ENCODE peak calls at places on chromosomes 12 and 14, in ten cellular contexts. One of them, this sample, is unnamed.

GRCh38 chr12:1606021-1606622 is 11.7 kb upstream of the FBXL14 start:
- DNase-seq in stomach: peak; percentile 96
- DNase-seq in mammary epithelial cell: peak; percentile 92
- DNase-seq in NT2/D1: peak; percentile 95
- DNase-seq in mucosa of descending colon: peak; percentile 93
- DNase-seq in heart right ventricle: peak; percentile 92
- DNase-seq in hepatocyte: peak; percentile 93
- DNase-seq in colonic mucosa: peak; percentile 96
- DNase-seq in left ventricle myocardium inferior: peak; percentile 94
- DNase-seq in H7: peak; percentile 66
- DNase-seq in this sample: peak; percentile 79

GRCh38 chr12:39587247-39587646 is 32.4 kb downstream of the ABCD2 start:
- DNase-seq in hepatocyte: no peak
- DNase-seq in NT2/D1: no peak
- DNase-seq in stomach: no peak
- DNase-seq in H7: no peak
- DNase-seq in mucosa of descending colon: peak; percentile 12
- DNase-seq in mammary epithelial cell: peak; percentile 20
- DNase-seq in colonic mucosa: no peak
- DNase-seq in heart right ventricle: no peak
- DNase-seq in left ventricle myocardium inferior: no peak
- DNase-seq in this sample: peak; percentile 16

GRCh38 chr12:96400631-96401060 is 407 bp upstream of the CDK17 start:
- DNase-seq in heart right ventricle: no peak
- DNase-seq in colonic mucosa: no peak
- DNase-seq in NT2/D1: no peak
- DNase-seq in hepatocyte: no peak
- DNase-seq in left ventricle myocardium inferior: no peak
- DNase-seq in stomach: no peak
- DNase-seq in mucosa of descending colon: no peak
- DNase-seq in mammary epithelial cell: peak; percentile 45
- DNase-seq in H7: no peak
- DNase-seq in this sample: peak; percentile 43

GRCh38 chr14:64702493-64703392 is 1.5 kb upstream of the PLEKHG3 start:
- DNase-seq in hepatocyte: peak; percentile 84
- DNase-seq in NT2/D1: no peak
- DNase-seq in heart right ventricle: peak; percentile 20
- DNase-seq in colonic mucosa: peak; percentile 89
- DNase-seq in mucosa of descending colon: peak; percentile 87
- DNase-seq in left ventricle myocardium inferior: no peak
- DNase-seq in H7: peak; percentile 90
- DNase-seq in stomach: peak; percentile 80
- DNase-seq in mammary epithelial cell: peak; percentile 83
- DNase-seq in this sample: no peak

GRCh38 chr12:24600996-24601395 is 347.9 kb downstream of the BCAT1 start:
- DNase-seq in colonic mucosa: no peak
- DNase-seq in heart right ventricle: no peak
- DNase-seq in H7: no peak
- DNase-seq in left ventricle myocardium inferior: no peak
- DNase-seq in NT2/D1: no peak
- DNase-seq in mucosa of descending colon: no peak
- DNase-seq in stomach: no peak
- DNase-seq in mammary epithelial cell: peak; percentile 71
- DNase-seq in hepatocyte: no peak
- DNase-seq in this sample: peak; percentile 50

GRCh38 chr14:86072134-86072894 is 542.4 kb downstream of the FLRT2 start:
- DNase-seq in stomach: no peak
- DNase-seq in heart right ventricle: no peak
- DNase-seq in colonic mucosa: no peak
- DNase-seq in NT2/D1: no peak
- DNase-seq in left ventricle myocardium inferior: no peak
- DNase-seq in mammary epithelial cell: no peak
- DNase-seq in hepatocyte: no peak
- DNase-seq in H7: no peak
- DNase-seq in mucosa of descending colon: no peak
- DNase-seq in this sample: no peak

GRCh38 chr14:70905316-70905715 is 1.9 kb upstream of the PCNX1 start:
- DNase-seq in stomach: no peak
- DNase-seq in mammary epithelial cell: no peak
- DNase-seq in mucosa of descending colon: peak; percentile 20
- DNase-seq in H7: no peak
- DNase-seq in heart right ventricle: peak; percentile 65
- DNase-seq in left ventricle myocardium inferior: peak; percentile 74
- DNase-seq in hepatocyte: peak; percentile 67
- DNase-seq in colonic mucosa: peak; percentile 24
- DNase-seq in NT2/D1: no peak
- DNase-seq in this sample: no peak

GRCh38 chr14:40417777-40418401 is 985.7 kb upstream of the FBXO33 start:
- DNase-seq in H7: peak; percentile 34
- DNase-seq in heart right ventricle: no peak
- DNase-seq in left ventricle myocardium inferior: no peak
- DNase-seq in colonic mucosa: no peak
- DNase-seq in mammary epithelial cell: no peak
- DNase-seq in stomach: peak; percentile 25
- DNase-seq in mucosa of descending colon: no peak
- DNase-seq in NT2/D1: peak; percentile 27
- DNase-seq in hepatocyte: peak; percentile 68
- DNase-seq in this sample: no peak

GRCh38 chr14:96095058-96095457 is 55.9 kb downstream of the C14orf132 start:
- DNase-seq in colonic mucosa: no peak
- DNase-seq in NT2/D1: no peak
- DNase-seq in H7: no peak
- DNase-seq in heart right ventricle: no peak
- DNase-seq in mucosa of descending colon: no peak
- DNase-seq in left ventricle myocardium inferior: no peak
- DNase-seq in hepatocyte: no peak
- DNase-seq in mammary epithelial cell: no peak
- DNase-seq in stomach: no peak
- DNase-seq in this sample: no peak

GRCh38 chr12:67348683-67349082 is 79.5 kb downstream of the CAND1 start:
- DNase-seq in mammary epithelial cell: no peak
- DNase-seq in mucosa of descending colon: no peak
- DNase-seq in H7: no peak
- DNase-seq in left ventricle myocardium inferior: no peak
- DNase-seq in colonic mucosa: no peak
- DNase-seq in heart right ventricle: no peak
- DNase-seq in NT2/D1: no peak
- DNase-seq in hepatocyte: no peak
- DNase-seq in stomach: no peak
- DNase-seq in this sample: no peak

GRCh38 chr12:48758186-48758585 is 30.7 kb downstream of the ADCY6 start:
- DNase-seq in H7: no peak
- DNase-seq in stomach: no peak
- DNase-seq in colonic mucosa: no peak
- DNase-seq in mammary epithelial cell: no peak
- DNase-seq in hepatocyte: no peak
- DNase-seq in heart right ventricle: no peak
- DNase-seq in left ventricle myocardium inferior: no peak
- DNase-seq in mucosa of descending colon: no peak
- DNase-seq in NT2/D1: no peak
- DNase-seq in this sample: peak; percentile 18

GRCh38 chr12:96249196-96250118 is 55.3 kb downstream of the ELK3 start:
- DNase-seq in stomach: no peak
- DNase-seq in hepatocyte: no peak
- DNase-seq in heart right ventricle: peak; percentile 69
- DNase-seq in left ventricle myocardium inferior: peak; percentile 74
- DNase-seq in NT2/D1: no peak
- DNase-seq in H7: no peak
- DNase-seq in colonic mucosa: no peak
- DNase-seq in mammary epithelial cell: no peak
- DNase-seq in mucosa of descending colon: no peak
- DNase-seq in this sample: peak; percentile 62

GRCh38 chr14:39548358-39548757 is 116.1 kb upstream of the FBXO33 start:
- DNase-seq in heart right ventricle: no peak
- DNase-seq in hepatocyte: no peak
- DNase-seq in colonic mucosa: no peak
- DNase-seq in NT2/D1: no peak
- DNase-seq in mammary epithelial cell: no peak
- DNase-seq in mucosa of descending colon: no peak
- DNase-seq in stomach: no peak
- DNase-seq in left ventricle myocardium inferior: no peak
- DNase-seq in H7: no peak
- DNase-seq in this sample: no peak

GRCh38 chr14:58919262-58919661 is 269.2 kb upstream of the DAAM1 start:
- DNase-seq in mucosa of descending colon: no peak
- DNase-seq in colonic mucosa: no peak
- DNase-seq in mammary epithelial cell: no peak
- DNase-seq in stomach: no peak
- DNase-seq in NT2/D1: no peak
- DNase-seq in hepatocyte: no peak
- DNase-seq in heart right ventricle: no peak
- DNase-seq in H7: no peak
- DNase-seq in left ventricle myocardium inferior: no peak
- DNase-seq in this sample: no peak

GRCh38 chr14:58963873-58964597 is 224.4 kb upstream of the DAAM1 start:
- DNase-seq in heart right ventricle: no peak
- DNase-seq in mucosa of descending colon: no peak
- DNase-seq in left ventricle myocardium inferior: no peak
- DNase-seq in hepatocyte: no peak
- DNase-seq in stomach: no peak
- DNase-seq in colonic mucosa: no peak
- DNase-seq in mammary epithelial cell: no peak
- DNase-seq in NT2/D1: no peak
- DNase-seq in H7: no peak
- DNase-seq in this sample: no peak

GRCh38 chr14:34035177-34035933 is 84.5 kb upstream of the EGLN3 start:
- DNase-seq in hepatocyte: no peak
- DNase-seq in colonic mucosa: peak; percentile 91
- DNase-seq in stomach: peak; percentile 42
- DNase-seq in mammary epithelial cell: peak; percentile 98
- DNase-seq in NT2/D1: no peak
- DNase-seq in heart right ventricle: peak; percentile 46
- DNase-seq in H7: no peak
- DNase-seq in mucosa of descending colon: peak; percentile 84
- DNase-seq in left ventricle myocardium inferior: peak; percentile 74
- DNase-seq in this sample: no peak

GRCh38 chr14:59425322-59425945 is 39.7 kb downstream of the GPR135 start:
- DNase-seq in hepatocyte: no peak
- DNase-seq in mucosa of descending colon: no peak
- DNase-seq in H7: no peak
- DNase-seq in left ventricle myocardium inferior: peak; percentile 38
- DNase-seq in heart right ventricle: no peak
- DNase-seq in colonic mucosa: no peak
- DNase-seq in mammary epithelial cell: no peak
- DNase-seq in NT2/D1: no peak
- DNase-seq in stomach: no peak
- DNase-seq in this sample: no peak

GRCh38 chr12:54285150-54286041 is 4.9 kb downstream of the HNRNPA1 start:
- DNase-seq in heart right ventricle: no peak
- DNase-seq in left ventricle myocardium inferior: no peak
- DNase-seq in hepatocyte: no peak
- DNase-seq in colonic mucosa: no peak
- DNase-seq in mammary epithelial cell: no peak
- DNase-seq in H7: no peak
- DNase-seq in mucosa of descending colon: no peak
- DNase-seq in NT2/D1: no peak
- DNase-seq in stomach: no peak
- DNase-seq in this sample: no peak
- H3K36me3 ChIP-seq in heart right ventricle: peaks cover 86% of the 10 kb centered on the region
- H3K36me3 ChIP-seq in left ventricle myocardium inferior: peaks cover 76% of the 10 kb centered on the region
- H3K36me3 ChIP-seq in hepatocyte: no peaks in the 10 kb centered on the region
- H3K36me3 ChIP-seq in colonic mucosa: peaks cover 12% of the 10 kb centered on the region
- H3K36me3 ChIP-seq in mammary epithelial cell: peaks cover 48% of the 10 kb centered on the region
- H3K36me3 ChIP-seq in H7: peaks cover 53% of the 10 kb centered on the region
- H3K36me3 ChIP-seq in mucosa of descending colon: peaks cover 2% of the 10 kb centered on the region
- H3K36me3 ChIP-seq in NT2/D1: peaks cover 72% of the 10 kb centered on the region
- H3K36me3 ChIP-seq in stomach: peaks cover 69% of the 10 kb centered on the region
- H3K36me3 ChIP-seq in this sample: peaks cover 64% of the 10 kb centered on the region

GRCh38 chr14:27049611-27050172 is 451.9 kb upstream of the NOVA1 start:
- DNase-seq in left ventricle myocardium inferior: no peak
- DNase-seq in H7: no peak
- DNase-seq in NT2/D1: no peak
- DNase-seq in mammary epithelial cell: no peak
- DNase-seq in stomach: no peak
- DNase-seq in colonic mucosa: no peak
- DNase-seq in hepatocyte: no peak
- DNase-seq in mucosa of descending colon: no peak
- DNase-seq in heart right ventricle: no peak
- DNase-seq in this sample: no peak

DNA sequence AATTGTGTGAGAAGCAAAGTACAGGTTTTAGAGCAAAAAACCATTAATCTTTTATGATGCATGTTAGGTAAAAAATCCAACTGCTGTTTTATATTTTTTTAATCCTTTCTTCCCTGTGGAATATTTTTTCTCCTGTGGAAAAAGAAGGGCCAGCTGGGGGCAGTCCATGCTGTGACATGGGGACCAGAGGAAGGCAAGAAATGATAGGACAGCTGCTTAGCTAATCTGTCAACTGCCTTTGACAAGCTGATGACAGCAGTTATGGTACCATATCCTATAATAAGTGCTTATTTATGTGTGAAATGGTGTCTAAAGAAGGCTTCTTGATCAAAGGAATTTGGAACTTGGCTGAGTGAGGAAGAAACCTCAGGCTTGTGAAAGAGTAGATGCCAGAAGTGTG is 452.4 kb upstream of the NOVA1 start:
- DNase-seq in mammary epithelial cell: no peak
- DNase-seq in mucosa of descending colon: no peak
- DNase-seq in left ventricle myocardium inferior: no peak
- DNase-seq in heart right ventricle: no peak
- DNase-seq in hepatocyte: no peak
- DNase-seq in colonic mucosa: no peak
- DNase-seq in stomach: no peak
- DNase-seq in H7: no peak
- DNase-seq in NT2/D1: no peak
- DNase-seq in this sample: no peak
- H3K36me3 ChIP-seq in mammary epithelial cell: no peaks in the 10 kb centered on the region
- H3K36me3 ChIP-seq in mucosa of descending colon: no peaks in the 10 kb centered on the region
- H3K36me3 ChIP-seq in left ventricle myocardium inferior: no peaks in the 10 kb centered on the region
- H3K36me3 ChIP-seq in heart right ventricle: no peaks in the 10 kb centered on the region
- H3K36me3 ChIP-seq in hepatocyte: no peaks in the 10 kb centered on the region
- H3K36me3 ChIP-seq in colonic mucosa: no peaks in the 10 kb centered on the region
- H3K36me3 ChIP-seq in stomach: no peaks in the 10 kb centered on the region
- H3K36me3 ChIP-seq in H7: no peaks in the 10 kb centered on the region
- H3K36me3 ChIP-seq in NT2/D1: no peaks in the 10 kb centered on the region
- H3K36me3 ChIP-seq in this sample: no peaks in the 10 kb centered on the region

GRCh38 chr14:99432491-99432890 is 48.2 kb downstream of the SETD3 start:
- DNase-seq in mammary epithelial cell: no peak
- DNase-seq in NT2/D1: no peak
- DNase-seq in mucosa of descending colon: no peak
- DNase-seq in left ventricle myocardium inferior: no peak
- DNase-seq in stomach: no peak
- DNase-seq in colonic mucosa: no peak
- DNase-seq in hepatocyte: no peak
- DNase-seq in heart right ventricle: no peak
- DNase-seq in H7: no peak
- DNase-seq in this sample: peak; percentile 9
- H3K36me3 ChIP-seq in mammary epithelial cell: peaks cover 5% of the 10 kb centered on the region
- H3K36me3 ChIP-seq in NT2/D1: peaks cover 38% of the 10 kb centered on the region
- H3K36me3 ChIP-seq in mucosa of descending colon: no peaks in the 10 kb centered on the region
- H3K36me3 ChIP-seq in left ventricle myocardium inferior: peaks cover 38% of the 10 kb centered on the region
- H3K36me3 ChIP-seq in stomach: peaks cover 55% of the 10 kb centered on the region
- H3K36me3 ChIP-seq in colonic mucosa: no peaks in the 10 kb centered on the region
- H3K36me3 ChIP-seq in hepatocyte: no peaks in the 10 kb centered on the region
- H3K36me3 ChIP-seq in heart right ventricle: peaks cover 82% of the 10 kb centered on the region
- H3K36me3 ChIP-seq in H7: peaks cover 1% of the 10 kb centered on the region
- H3K36me3 ChIP-seq in this sample: peaks cover 3% of the 10 kb centered on the region

DNA sequence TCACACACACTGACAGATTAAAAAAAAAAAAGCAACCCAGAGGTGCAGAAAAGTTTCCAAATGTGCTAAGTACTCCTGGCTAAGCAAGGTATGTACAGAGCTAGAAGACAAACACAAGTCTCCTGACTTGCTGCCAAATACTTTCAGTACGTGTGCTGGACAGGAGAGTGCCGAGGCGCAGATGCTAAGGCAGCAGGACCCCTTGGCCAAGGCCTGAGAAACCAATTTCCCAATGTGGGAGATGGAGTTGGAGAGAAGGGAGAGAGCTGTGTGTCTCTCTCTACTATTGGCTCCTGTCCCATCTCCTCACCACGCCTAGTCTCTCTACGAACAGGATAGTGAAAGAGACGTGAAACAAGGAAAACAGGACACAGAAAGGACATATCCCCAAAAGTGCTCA is 5.3 kb downstream of the SPRYD3 start:
- DNase-seq in stomach: no peak
- DNase-seq in hepatocyte: no peak
- DNase-seq in mucosa of descending colon: no peak
- DNase-seq in H7: peak; percentile 8
- DNase-seq in NT2/D1: no peak
- DNase-seq in left ventricle myocardium inferior: no peak
- DNase-seq in colonic mucosa: no peak
- DNase-seq in mammary epithelial cell: no peak
- DNase-seq in heart right ventricle: no peak
- DNase-seq in this sample: no peak
- H3K36me3 ChIP-seq in stomach: peaks cover 79% of the 10 kb centered on the region
- H3K36me3 ChIP-seq in hepatocyte: no peaks in the 10 kb centered on the region
- H3K36me3 ChIP-seq in mucosa of descending colon: no peaks in the 10 kb centered on the region
- H3K36me3 ChIP-seq in H7: no peaks in the 10 kb centered on the region
- H3K36me3 ChIP-seq in NT2/D1: peaks cover 30% of the 10 kb centered on the region
- H3K36me3 ChIP-seq in left ventricle myocardium inferior: peaks cover 30% of the 10 kb centered on the region
- H3K36me3 ChIP-seq in colonic mucosa: peaks cover 9% of the 10 kb centered on the region
- H3K36me3 ChIP-seq in mammary epithelial cell: peaks cover 2% of the 10 kb centered on the region
- H3K36me3 ChIP-seq in heart right ventricle: peaks cover 69% of the 10 kb centered on the region
- H3K36me3 ChIP-seq in this sample: peaks cover 28% of the 10 kb centered on the region